ENCODE peak calls at places on chromosomes 11 and 22, in five cellular contexts. X, H, P, T and E are unnamed samples.

GRCh38 chr11:123576501-123576900 is 77.9 kb downstream of the SCN3B start:
- DNase-seq in X (no peak), T (no peak), H (no peak), P (no peak), E (no peak)

GRCh38 chr11:9956483-9956882 is 292.6 kb downstream of the SWAP70 start:
- DNase-seq in T (no peak), X (no peak), P (no peak), H (no peak), E (no peak)

GRCh38 chr11:1589996-1590395 is 4.9 kb upstream of the KRTAP5-1 start:
- DNase-seq in X (no peak), T (no peak), P (no peak), H (no peak), E (no peak)

GRCh38 chr11:108754901-108755625 is 90.2 kb downstream of the DDX10 start:
- DNase-seq in H (no peak), T (peak), P (no peak), X (no peak), E (no peak)

GRCh38 chr11:31692466-31692865 is 118.7 kb downstream of the PAX6 start:
- DNase-seq in T (no peak), X (no peak), H (no peak), P (no peak), E (no peak)

GRCh38 chr22:39954584-39955055 is 5.6 kb upstream of the TMA7B start:
- DNase-seq in P (no peak), X (no peak), T (no peak), H (no peak), E (no peak)

GRCh38 chr11:97963528-97964331 is 1057.0 kb upstream of the CNTN5 start:
- DNase-seq in P (no peak), H (no peak), T (no peak), X (no peak), E (no peak)

GRCh38 chr11:71325418-71326327 is 73.3 kb upstream of the SHANK2 start:
- DNase-seq in T (no peak), X (no peak), P (no peak), H (no peak), E (no peak)

GRCh38 chr11:134409552-134410429 is 2.3 kb downstream of the B3GAT1 start:
- DNase-seq in T (no peak), P (no peak), X (no peak), H (no peak), E (no peak)

GRCh38 chr11:19683141-19683805 is 29.4 kb upstream of the NAV2 start:
- DNase-seq in P (no peak), T (peak), X (no peak), H (peak), E (no peak)

GRCh38 chr11:64304316-64305072 is 830 bp upstream of the ESRRA start:
- DNase-seq in X (peak), T (peak), P (peak), H (peak), E (peak)

GRCh38 chr22:17931400-17931825 is 92.9 kb downstream of the MICAL3 start:
- DNase-seq in X (no peak), T (no peak), H (peak), P (peak), E (no peak)

GRCh38 chr22:44426981-44427380 is 71.1 kb downstream of the RTL6 start:
- DNase-seq in T (no peak), P (peak), H (no peak), X (no peak), E (no peak)

GRCh38 chr11:76763573-76764348 is 19.4 kb upstream of the TSKU start:
- DNase-seq in X (no peak), T (peak), P (no peak), H (no peak), E (no peak)

GRCh38 chr11:21612326-21612725 is 580.6 kb upstream of the ANO5 start:
- DNase-seq in T (no peak), H (no peak), X (no peak), P (no peak), E (no peak)

GRCh38 chr11:76629853-76630599 is 40.5 kb downstream of the LRRC32 start:
- DNase-seq in T (peak), X (no peak), P (no peak), H (peak), E (no peak)

GRCh38 chr22:37345863-37346514 is 63.7 kb downstream of the CYTH4 start:
- DNase-seq in P (no peak), X (no peak), H (peak), T (peak), E (peak)

GRCh38 chr11:99773646-99774045 is 752.9 kb downstream of the CNTN5 start:
- DNase-seq in H (no peak), T (no peak), P (no peak), X (no peak), E (no peak)

GRCh38 chr11:7306900-7307299 is 55.2 kb downstream of the SYT9 start:
- DNase-seq in H (no peak), X (no peak), T (no peak), P (no peak), E (no peak)

GRCh38 chr22:30490399-30490798 is 15.1 kb downstream of the SEC14L4 start:
- DNase-seq in H (no peak), X (no peak), P (no peak), T (no peak), E (no peak)

GRCh38 chr11:100632970-100633452 is 54.1 kb upstream of the ARHGAP42 start:
- DNase-seq in T (peak), H (peak), P (peak), X (no peak), E (no peak)

GRCh38 chr22:19044381-19044780 is 77.8 kb downstream of the DGCR2 start:
- DNase-seq in X (no peak), P (no peak), H (no peak), T (no peak), E (no peak)

GRCh38 chr11:6468712-6469495 is 4.8 kb downstream of the TRIM3 start:
- DNase-seq in P (peak), T (peak), X (peak), H (peak), E (peak)

GRCh38 chr22:20154602-20155183 is 3.8 kb upstream of the CCDC188 start:
- DNase-seq in P (no peak), T (no peak), X (no peak), H (no peak), E (no peak)

GRCh38 chr11:36186340-36186739 is 102.9 kb downstream of the COMMD9 start:
- DNase-seq in T (no peak), X (no peak), P (no peak), H (no peak), E (no peak)

GRCh38 chr11:129117595-129118350 is 74.4 kb downstream of the ARHGAP32 start:
- DNase-seq in T (peak), H (peak), X (peak), P (no peak), E (peak)

GRCh38 chr22:50302564-50302963 is 4.9 kb downstream of the PLXNB2 start:
- DNase-seq in X (no peak), T (no peak), H (no peak), P (no peak), E (no peak)

GRCh38 chr22:20131856-20132685 is 467 bp downstream of the ZDHHC8 start:
- DNase-seq in X (no peak), H (peak), P (no peak), T (no peak), E (no peak)

DNA sequence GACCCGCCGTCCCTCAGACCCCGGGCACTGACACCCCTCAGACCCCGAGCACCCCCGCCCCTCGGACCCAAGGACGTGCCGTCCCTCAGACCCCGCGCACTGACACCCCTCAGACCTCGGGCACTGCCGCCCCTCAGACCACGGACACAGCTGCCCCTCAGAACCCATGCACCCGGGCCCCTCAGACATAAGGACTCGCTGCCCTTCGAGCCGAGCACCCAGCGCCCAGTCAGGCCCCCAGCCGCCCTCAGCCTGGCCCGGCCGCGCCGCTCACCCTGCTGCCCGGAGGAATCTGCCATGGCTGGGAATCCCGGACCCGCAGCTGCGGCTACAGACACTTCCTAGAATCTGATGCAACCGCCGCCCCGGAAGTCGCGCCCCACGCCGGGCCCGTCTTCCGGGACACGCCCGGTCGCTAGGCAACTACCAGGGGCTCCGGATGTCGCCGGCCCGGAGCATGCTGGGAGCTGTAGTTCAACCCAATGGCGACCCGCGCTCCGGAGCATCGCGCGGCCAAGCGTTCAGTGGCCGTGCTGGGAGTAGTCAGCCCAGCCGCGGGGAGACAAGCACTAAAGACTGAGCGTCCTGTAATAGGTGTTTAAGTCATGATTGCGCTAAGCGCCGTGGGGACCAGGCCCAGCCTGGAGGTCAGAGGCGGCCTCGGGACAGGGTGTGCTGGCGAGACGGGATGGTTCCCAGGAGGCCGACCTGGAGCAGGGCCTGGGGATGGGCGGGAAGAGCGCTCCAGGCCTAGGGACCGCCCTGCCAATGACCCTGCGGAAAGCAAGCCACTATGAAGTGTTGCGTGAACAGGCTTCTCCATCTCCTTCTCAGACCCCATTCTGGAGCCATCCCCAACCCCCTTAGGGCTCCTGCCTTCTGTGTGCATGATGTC is at the start of gene CARS1:
- DNase-seq in X (peak), H (peak), P (peak), T (peak), E (peak)
- TF ChIP-seq POLR2A in X (peak), H (peak), P (peak), T (peak), E (peak)

GRCh38 chr11:47234669-47235075 is 13.9 kb downstream of the ACP2 start:
- DNase-seq in H (peak), T (no peak), P (peak), X (no peak), E (no peak)
- TF ChIP-seq POLR2A in H (no peak), T (no peak), P (no peak), X (no peak), E (peak)

GRCh38 chr11:95924414-95924760 is 480 bp upstream of the MTMR2 start:
- DNase-seq in H (no peak), X (no peak), T (no peak), P (no peak), E (no peak)

GRCh38 chr11:95922536-95923440 is 1.1 kb downstream of the MTMR2 start:
- DNase-seq in P (no peak), X (no peak), H (no peak), T (peak), E (no peak)

GRCh38 chr11:95923441-95923729 is 522 bp downstream of the MTMR2 start:
- DNase-seq in X (no peak), T (no peak), H (no peak), P (no peak), E (no peak)

GRCh38 chr11:95925011-95925410 is 1.1 kb upstream of the MTMR2 start:
- DNase-seq in T (no peak), H (no peak), P (no peak), X (no peak), E (no peak)

DNA sequence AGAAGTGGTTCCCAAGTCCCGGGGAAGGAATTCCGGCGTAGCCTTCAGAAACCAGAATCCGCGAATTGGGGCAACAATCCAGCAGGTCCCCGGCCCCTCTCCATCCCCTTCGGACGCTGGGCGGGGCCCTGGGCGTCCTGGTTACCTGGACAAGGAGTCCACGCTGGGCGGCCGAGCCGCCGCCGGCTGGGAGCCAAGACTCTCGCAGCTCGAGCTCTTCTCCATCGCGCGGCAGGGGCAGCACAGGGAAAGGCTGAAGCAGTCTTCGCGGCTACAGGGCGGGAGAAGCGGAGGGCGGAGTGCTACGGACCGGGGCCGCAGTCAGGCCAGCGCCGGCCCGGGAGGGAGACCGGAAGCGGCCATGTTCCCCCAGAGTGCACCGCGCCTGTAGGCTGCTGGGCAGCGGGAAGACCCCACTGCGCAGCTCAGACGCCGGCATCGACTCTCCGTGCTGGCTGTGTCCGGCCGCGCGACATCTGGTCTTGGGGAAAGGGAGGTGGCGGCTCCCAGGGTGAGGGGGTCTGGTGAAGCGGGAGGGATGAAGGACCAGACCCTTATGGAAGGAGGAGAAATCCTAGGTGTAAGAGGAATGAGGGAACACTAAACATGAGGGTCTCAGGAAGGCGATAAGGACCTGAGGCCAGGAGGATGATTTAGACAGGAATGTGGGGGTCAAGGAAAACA is at the start of gene MTMR2:
- DNase-seq in H (peak), P (peak), X (peak), T (peak), E (peak)
- TF ChIP-seq POLR2A in H (peak), P (peak), X (peak), T (peak), E (peak)

GRCh38 chr11:65434667-65435179 is 12.1 kb downstream of the NEAT1 start:
- DNase-seq in H (peak), P (no peak), T (peak), X (no peak), E (no peak)
- TF ChIP-seq POLR2A in H (peak), P (no peak), T (no peak), X (no peak), E (no peak)

DNA sequence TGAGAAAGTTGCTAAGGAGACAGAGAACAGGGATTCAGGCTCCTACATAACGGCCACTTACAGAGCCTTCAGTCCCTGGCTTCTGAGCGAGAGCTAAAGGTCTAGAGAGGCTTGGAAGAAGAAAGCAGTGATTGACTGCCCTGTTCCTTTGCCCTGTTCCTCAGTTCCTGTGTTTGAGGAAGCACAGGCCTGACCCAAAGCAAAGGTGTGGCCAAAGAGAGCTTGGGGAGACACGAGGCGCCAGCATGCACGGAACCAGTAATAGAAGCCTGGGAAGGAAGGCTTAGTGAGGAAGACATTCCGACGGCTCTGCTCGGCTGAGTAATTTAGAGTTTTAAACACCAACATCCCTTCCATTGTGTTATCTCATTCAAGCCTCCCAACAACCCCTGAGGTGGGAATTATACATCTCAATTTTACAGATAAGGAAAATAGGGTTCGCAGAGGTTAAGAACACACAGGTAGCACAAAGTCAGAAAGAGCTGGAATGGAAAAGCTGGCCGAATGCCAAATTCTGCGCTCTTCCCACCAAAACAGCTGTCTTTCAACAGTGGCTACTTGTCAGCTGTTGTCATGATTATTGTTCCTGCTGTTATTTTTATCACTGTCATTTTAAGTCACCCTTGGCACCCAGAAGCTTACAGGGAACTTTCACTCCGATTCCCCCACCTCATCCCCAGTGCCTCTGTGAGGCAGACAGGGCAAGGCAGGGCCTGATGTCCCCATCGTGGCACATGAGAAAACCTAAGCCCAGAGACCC is 74.3 kb upstream of the CSNK2A3 start:
- DNase-seq in X (no peak), H (no peak), P (no peak), T (no peak), E (no peak)
- TF ChIP-seq POLR2A in X (no peak), H (no peak), P (no peak), T (no peak), E (no peak)

GRCh38 chr11:118921929-118922744 is 3.6 kb downstream of the BCL9L start:
- DNase-seq in P (peak), H (peak), X (no peak), T (peak), E (no peak)
- TF ChIP-seq POLR2A in P (no peak), H (peak), X (no peak), T (no peak), E (peak)

GRCh38 chr11:111357150-111358037 is 21.7 kb downstream of the POU2AF1 start:
- DNase-seq in X (no peak), T (no peak), P (no peak), H (no peak), E (no peak)

GRCh38 chr11:111360150-111361043 is 18.7 kb downstream of the POU2AF1 start:
- DNase-seq in H (peak), T (no peak), X (no peak), P (no peak), E (no peak)

GRCh38 chr11:111356660-111357048 is 22.4 kb downstream of the POU2AF1 start:
- DNase-seq in P (no peak), X (no peak), T (no peak), H (no peak), E (no peak)

GRCh38 chr11:111359223-111360149 is 19.6 kb downstream of the POU2AF1 start:
- DNase-seq in X (no peak), H (no peak), P (no peak), T (no peak), E (no peak)

DNA sequence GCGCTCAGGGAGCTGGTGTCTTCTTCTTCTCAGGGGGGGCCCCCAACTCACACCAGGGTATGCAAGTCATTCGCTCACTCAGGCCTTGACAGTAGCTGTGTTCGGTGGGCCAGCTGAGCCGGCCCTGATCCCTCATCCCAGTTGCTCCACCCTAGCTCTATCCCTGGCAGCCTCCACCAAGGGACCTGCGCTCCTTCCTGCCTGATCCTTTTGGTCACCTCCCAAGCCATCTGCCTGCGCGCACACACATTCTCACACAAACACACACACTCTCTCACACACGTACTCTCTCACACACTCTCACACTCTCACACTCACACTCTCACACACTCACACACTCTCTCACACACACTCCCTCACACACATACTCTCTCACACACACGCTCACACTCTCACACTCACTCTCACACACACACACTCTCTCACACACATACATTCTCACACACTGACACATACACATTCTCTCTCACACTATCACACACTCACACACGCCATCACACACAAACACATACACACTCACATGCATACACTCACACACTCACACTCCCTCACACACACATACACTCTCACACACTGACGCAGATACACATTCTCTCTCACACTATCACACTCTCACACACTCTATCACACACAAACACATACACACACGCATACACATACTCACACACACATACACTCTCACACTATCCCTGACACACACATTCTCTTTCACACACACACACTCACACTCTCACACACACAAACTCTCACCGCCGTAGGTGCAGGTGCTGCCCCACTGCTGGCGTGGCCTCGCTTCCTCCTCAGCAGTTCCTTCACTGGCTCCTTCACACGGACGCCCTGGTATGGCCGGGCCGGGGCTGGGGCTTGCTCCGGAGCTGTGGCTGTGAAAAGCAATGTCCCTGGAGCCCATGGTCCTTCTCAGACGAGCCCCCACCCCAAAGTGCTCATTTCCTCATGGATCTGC is 20.8 kb downstream of the POU2AF1 start:
- DNase-seq in T (no peak), P (no peak), H (no peak), X (no peak), E (no peak)
- TF ChIP-seq POLR2A in T (no peak), P (no peak), H (no peak), X (peak), E (no peak)

DNA sequence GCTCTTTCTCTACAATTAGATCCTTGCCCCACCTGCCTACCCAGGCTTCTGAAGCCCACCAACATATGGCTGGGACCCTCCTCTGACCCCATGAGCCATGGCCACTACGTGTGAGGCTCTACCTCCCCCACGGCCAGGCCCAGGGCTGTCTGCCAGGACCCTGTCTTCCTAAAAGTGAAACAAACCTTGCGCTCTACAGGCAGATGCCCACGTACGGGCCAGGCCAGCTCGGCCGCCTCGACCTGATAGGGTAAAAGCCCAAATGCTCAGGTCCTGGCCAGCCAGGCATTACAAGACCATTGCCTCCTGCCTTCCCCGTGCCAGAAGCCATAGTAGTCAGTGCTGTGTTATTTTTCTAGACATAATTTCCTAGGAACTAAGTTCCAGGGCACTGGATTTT is 1496.4 kb downstream of the BRD1 start:
- DNase-seq in H (no peak), X (no peak), P (peak), T (no peak), E (no peak)
- TF ChIP-seq POLR2A in H (no peak), X (no peak), P (no peak), T (no peak), E (no peak)

GRCh38 chr11:78079232-78080083 is at the start of gene NDUFC2:
- DNase-seq in H (peak), X (peak), P (peak), T (peak), E (peak)
- TF ChIP-seq POLR2A in H (peak), X (peak), P (peak), T (peak), E (peak)